ENCODE peak calls at places on chromosomes 5 and 9, in seven cellular contexts. X is AG09309, F is brain microvascular endothelial cell, M is psoas muscle, K is transverse colon, A is OCI-LY7, P is HL-60. G is an unnamed sample.

GRCh38 chr5:177494356-177495195 is 2.8 kb downstream of the PDLIM7 start:
- DNase-seq in K (peak), F (peak), M (peak), P (peak), X (no peak), A (peak), G (no peak)

GRCh38 chr9:70479880-70480291 is 65.4 kb upstream of the KLF9 start:
- DNase-seq in X (no peak), K (peak), P (no peak), F (peak), A (no peak), M (peak), G (no peak)

GRCh38 chr9:88168564-88168963 is 30.3 kb upstream of the SPATA31C2 start:
- DNase-seq in P (no peak), M (no peak), F (no peak), K (no peak), X (no peak), A (no peak), G (no peak)

GRCh38 chr5:178093129-178093528 is 20.2 kb upstream of the N4BP3 start:
- DNase-seq in K (no peak), P (no peak), F (no peak), A (peak), X (no peak), M (no peak), G (no peak)

GRCh38 chr9:130835441-130836298 is 616 bp downstream of the ABL1 start:
- DNase-seq in K (peak), X (no peak), A (no peak), F (no peak), M (peak), P (peak), G (no peak)

GRCh38 chr9:69181908-69182353 is 7.9 kb downstream of the TJP2 start:
- DNase-seq in K (no peak), P (peak), F (no peak), A (peak), X (no peak), M (no peak), G (no peak)

GRCh38 chr9:130769004-130769403 is 66.0 kb upstream of the ABL1 start:
- DNase-seq in X (no peak), M (no peak), F (no peak), K (no peak), P (no peak), A (no peak), G (no peak)

GRCh38 chr5:18141260-18141659 is 507.0 kb downstream of the TAF11L14 start:
- DNase-seq in F (no peak), A (no peak), M (no peak), P (no peak), X (no peak), K (no peak), G (no peak)

GRCh38 chr5:105259581-105260217 is 1697.1 kb upstream of the NUDT12 start:
- DNase-seq in F (no peak), X (no peak), M (no peak), K (no peak), A (no peak), P (no peak), G (no peak)

GRCh38 chr5:146338774-146339714 is at the start of gene POU4F3:
- DNase-seq in P (no peak), K (no peak), A (no peak), F (no peak), M (no peak), X (no peak), G (no peak)

GRCh38 chr9:131862261-131862660 is 122.4 kb upstream of the RAPGEF1 start:
- DNase-seq in K (no peak), F (no peak), A (no peak), P (no peak), M (no peak), X (no peak), G (no peak)

GRCh38 chr5:150057996-150058395 is 28.4 kb downstream of the CSF1R start:
- DNase-seq in M (no peak), K (no peak), P (no peak), F (no peak), A (no peak), X (no peak), G (no peak)

GRCh38 chr9:21251638-21252037 is 11.8 kb upstream of the IFNA14 start:
- DNase-seq in K (no peak), A (no peak), P (no peak), X (no peak), F (no peak), M (no peak), G (no peak)

GRCh38 chr5:12636209-12636608 is 732.0 kb upstream of the CTNND2 start:
- DNase-seq in P (no peak), K (no peak), A (no peak), X (no peak), F (no peak), M (no peak), G (no peak)

GRCh38 chr5:175457466-175457865 is 13.5 kb upstream of the DRD1 start:
- DNase-seq in X (no peak), M (no peak), F (no peak), A (no peak), P (no peak), K (no peak), G (no peak)

GRCh38 chr9:71725590-71726338 is 42.5 kb downstream of the CEMIP2 start:
- DNase-seq in P (no peak), X (peak), K (no peak), M (no peak), F (peak), A (no peak), G (no peak)

GRCh38 chr5:172088801-172089200 is 82.4 kb upstream of the FBXW11 start:
- DNase-seq in P (no peak), X (no peak), F (no peak), K (no peak), A (no peak), M (no peak), G (no peak)

GRCh38 chr5:94094793-94095441 is 353.5 kb upstream of the POU5F2 start:
- DNase-seq in M (no peak), F (no peak), P (no peak), K (no peak), A (no peak), X (no peak), G (no peak)

GRCh38 chr5:53974021-53974420 is 336.4 kb downstream of the ARL15 start:
- DNase-seq in K (no peak), A (no peak), X (no peak), P (no peak), M (no peak), F (no peak), G (no peak)

GRCh38 chr5:66417681-66418248 is 178.4 kb upstream of the MAST4 start:
- DNase-seq in A (no peak), X (no peak), K (no peak), M (no peak), F (no peak), P (no peak), G (no peak)

GRCh38 chr5:118174671-118175070 is 813.7 kb downstream of the DTWD2 start:
- DNase-seq in M (no peak), X (no peak), P (no peak), A (no peak), F (no peak), K (no peak), G (no peak)

GRCh38 chr9:135920973-135921585 is 13.7 kb upstream of the CAMSAP1 start:
- DNase-seq in M (no peak), A (no peak), X (no peak), K (no peak), F (no peak), P (no peak), G (no peak)

GRCh38 chr9:83472221-83472665 is 66.0 kb downstream of the FRMD3 start:
- DNase-seq in F (peak), P (peak), A (no peak), K (peak), X (no peak), M (no peak), G (no peak)

GRCh38 chr5:36573441-36573840 is 33.0 kb upstream of the SLC1A3 start:
- DNase-seq in K (no peak), A (no peak), P (no peak), F (peak), M (no peak), X (no peak), G (peak)

GRCh38 chr9:94895668-94896067 is 169.2 kb downstream of the AOPEP start:
- DNase-seq in M (no peak), F (no peak), P (no peak), X (no peak), K (no peak), A (no peak), G (no peak)

GRCh38 chr5:150301901-150302300 is 804 bp downstream of the ARSI start:
- DNase-seq in A (no peak), X (no peak), K (no peak), P (no peak), F (no peak), M (no peak), G (no peak)

DNA sequence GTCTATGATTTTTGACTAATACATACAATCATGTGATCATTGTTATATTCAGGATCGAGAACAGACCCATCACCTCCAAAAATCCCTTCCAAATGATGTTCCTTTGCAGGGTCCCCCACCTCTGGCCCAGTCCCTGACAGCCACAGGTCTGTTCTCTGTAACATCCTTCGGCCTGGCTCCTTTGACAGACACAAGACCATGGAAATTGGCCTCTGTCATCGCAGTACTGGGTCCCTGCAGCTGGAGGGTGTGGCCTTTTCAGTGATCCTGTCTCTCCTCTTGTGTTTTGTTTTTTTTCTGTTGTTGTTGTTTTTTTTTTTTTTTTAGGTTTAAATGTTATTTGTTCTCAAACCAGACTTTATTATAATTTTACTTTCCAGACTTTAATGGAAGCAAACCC is 27.4 kb upstream of the ANKRD33B start:
- DNase-seq in M (no peak), X (no peak), P (no peak), K (no peak), A (no peak), F (no peak), G (no peak)
- H3K4me3 ChIP-seq in M (no peak), X (no peak), P (no peak), K (no peak), A (peak), F (no peak), G (no peak)

DNA sequence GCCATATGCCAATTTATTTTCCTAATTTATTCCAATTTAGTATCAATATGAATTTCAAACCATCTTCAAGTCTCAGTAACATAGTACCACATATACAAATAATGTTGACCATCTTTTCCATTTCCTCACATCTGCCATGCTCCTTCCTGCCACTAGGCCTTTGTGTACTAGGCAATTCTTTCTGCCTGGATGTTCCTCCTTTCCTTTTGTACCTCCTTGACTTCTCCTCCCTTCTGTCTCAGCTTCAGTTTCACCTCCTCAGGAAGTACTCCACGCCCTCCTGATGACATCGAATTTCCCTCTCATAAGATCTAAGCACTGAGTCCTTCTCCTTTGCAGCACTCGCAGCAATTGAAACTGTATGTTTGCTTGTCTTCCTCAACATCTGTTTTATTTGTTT is 53.9 kb downstream of the MEF2C start:
- DNase-seq in M (no peak), A (peak), K (no peak), F (peak), X (no peak), P (peak), G (no peak)
- TF ChIP-seq CTCF in M (peak), A (peak), K (peak), F (peak), X (peak), P (no peak), G (peak)

GRCh38 chr5:153957205-153957604 is 81.5 kb downstream of the FAM114A2 start:
- DNase-seq in X (no peak), F (no peak), A (no peak), M (no peak), K (no peak), P (no peak), G (no peak)
- H3K4me3 ChIP-seq in X (no peak), F (no peak), A (no peak), M (no peak), K (no peak), P (no peak), G (no peak)

GRCh38 chr5:77775773-77776605 is at the start of gene TBCA:
- DNase-seq in X (peak), P (peak), K (peak), F (peak), A (peak), M (peak), G (peak)
- TF ChIP-seq CTCF in X (no peak), P (no peak), K (peak), F (peak), A (peak), M (no peak), G (no peak)

DNA sequence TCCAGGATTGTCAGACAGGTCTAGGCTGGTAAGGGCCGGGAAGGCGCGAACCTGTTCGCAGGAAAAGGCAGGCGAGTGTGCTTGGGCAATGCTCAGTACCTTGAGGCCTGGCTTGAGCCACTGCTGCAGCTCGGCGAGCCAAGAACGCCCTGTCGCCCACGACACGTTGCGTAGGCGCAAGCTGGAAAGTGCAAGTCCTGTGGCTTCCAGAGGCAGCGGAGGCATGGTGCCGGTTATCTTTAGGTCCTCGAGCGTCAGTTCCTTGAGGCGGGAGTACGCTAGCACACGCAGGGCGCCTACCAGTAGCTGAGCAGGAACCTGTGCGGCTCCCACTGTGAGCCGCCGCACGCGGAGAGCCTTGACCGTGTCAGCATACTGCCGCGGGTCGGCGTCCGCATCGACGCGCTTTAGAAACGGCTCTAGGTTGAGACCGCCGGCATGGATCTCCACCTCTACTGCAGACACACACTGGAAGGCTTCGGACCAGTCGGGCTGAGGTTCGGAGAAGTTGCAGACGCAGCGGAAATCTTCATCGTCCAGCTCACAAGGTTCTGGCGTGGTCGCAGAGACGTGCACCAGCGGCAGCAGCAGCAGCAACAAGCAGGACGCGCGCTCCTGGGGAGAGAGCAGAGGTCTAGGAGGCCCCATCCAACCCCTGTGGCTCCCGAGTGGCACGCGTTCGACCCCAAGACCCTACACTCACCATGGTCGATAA is 452 bp downstream of the CD14 start:
- DNase-seq in K (peak), X (no peak), M (peak), P (peak), F (peak), A (no peak), G (no peak)
- H3K4me3 ChIP-seq in K (peak), X (peak), M (peak), P (peak), F (peak), A (no peak), G (peak)

G was measured in AG04449.